ENCODE peak calls at places on chromosomes 1 and 21, in seven cellular contexts. Y is IMR-90, T is mesendoderm, D is neuronal stem cell, Z is H9, I is mesenchymal stem cell, G is trophoblast cell. M is an unnamed sample.

GRCh38 chr1:205109711-205110110 is 12.1 kb downstream of the RBBP5 start:
- DNase-seq in Y (no peak), T (no peak), D (no peak), Z (no peak), I (no peak), G (no peak), M (no peak)

GRCh38 chr1:157252473-157252872 is 114.3 kb upstream of the ETV3 start:
- DNase-seq in Y (no peak), T (no peak), D (no peak), Z (no peak), I (no peak), G (peak; percentile 35), M (no peak)

GRCh38 chr1:245045087-245045881 is 109.5 kb upstream of the KIF26B start:
- DNase-seq in Y (peak; percentile 27), T (peak; percentile 35), D (no peak), Z (peak; percentile 49), I (no peak), G (no peak), M (no peak)

GRCh38 chr1:101203812-101204540 is 32.8 kb upstream of the S1PR1 start:
- DNase-seq in Y (peak; percentile 70), T (no peak), D (no peak), Z (no peak), I (peak; percentile 32), G (no peak), M (no peak)

GRCh38 chr21:29091032-29091431 is 17.6 kb upstream of the CCT8 start:
- DNase-seq in Y (peak; percentile 84), T (no peak), D (no peak), Z (no peak), I (peak; percentile 76), G (peak; percentile 87), M (no peak)

GRCh38 chr1:15578921-15579682 is 5.7 kb downstream of the AGMAT start:
- DNase-seq in Y (no peak), T (no peak), D (no peak), Z (no peak), I (no peak), G (no peak), M (no peak)

GRCh38 chr1:205030916-205031315 is 12.1 kb upstream of the CNTN2 start:
- DNase-seq in Y (no peak), T (no peak), D (peak; percentile 39), Z (no peak), I (no peak), G (no peak), M (no peak)

GRCh38 chr1:116230712-116231111 is 119.5 kb downstream of the MAB21L3 start:
- DNase-seq in Y (no peak), T (no peak), D (no peak), Z (peak; percentile 38), I (no peak), G (no peak), M (no peak)

GRCh38 chr1:108557311-108557710 is 2.6 kb upstream of the EEIG2 start:
- DNase-seq in Y (no peak), T (no peak), D (no peak), Z (no peak), I (no peak), G (no peak), M (no peak)

GRCh38 chr1:6502000-6502891 is 10.8 kb upstream of the PLEKHG5 start:
- DNase-seq in Y (no peak), T (no peak), D (no peak), Z (no peak), I (no peak), G (no peak), M (no peak)

GRCh38 chr1:117565083-117565556 is 40.7 kb upstream of the TENT5C start:
- DNase-seq in Y (no peak), T (no peak), D (no peak), Z (no peak), I (no peak), G (peak; percentile 13), M (peak; percentile 3)
- H2AK5ac ChIP-seq in Y (no peak overlapping the region), T (no peak overlapping the region), D (no peak overlapping the region), Z (no peak overlapping the region), I (no peak overlapping the region), G (no peak overlapping the region), M (no peak overlapping the region)

GRCh38 chr1:41017141-41018024 is 4.1 kb downstream of the SLFNL1 start:
- DNase-seq in Y (no peak), T (no peak), D (no peak), Z (no peak), I (no peak), G (no peak), M (no peak)

GRCh38 chr1:41020654-41021053 is 871 bp downstream of the SLFNL1 start:
- DNase-seq in Y (no peak), T (no peak), D (no peak), Z (no peak), I (no peak), G (no peak), M (no peak)

GRCh38 chr1:41020109-41020576 is 1.4 kb downstream of the SLFNL1 start:
- DNase-seq in Y (no peak), T (no peak), D (no peak), Z (no peak), I (no peak), G (no peak), M (no peak)

GRCh38 chr1:41018039-41018438 is 3.5 kb downstream of the SLFNL1 start:
- DNase-seq in Y (no peak), T (no peak), D (no peak), Z (no peak), I (no peak), G (no peak), M (no peak)

GRCh38 chr1:41019353-41019745 is 2.2 kb downstream of the SLFNL1 start:
- DNase-seq in Y (no peak), T (peak; percentile 52), D (no peak), Z (no peak), I (no peak), G (no peak), M (no peak)
- H2AK5ac ChIP-seq in Y (no peak overlapping the region), T (no peak overlapping the region), D (no peak overlapping the region), Z (no peak overlapping the region), I (no peak overlapping the region), G (no peak overlapping the region), M (no peak overlapping the region)

GRCh38 chr1:174753131-174753530 is 246.6 kb upstream of the CACYBP start:
- DNase-seq in Y (no peak), T (no peak), D (no peak), Z (no peak), I (no peak), G (no peak), M (no peak)
- H2AK5ac ChIP-seq in Y (no peak overlapping the region), T (no peak overlapping the region), D (no peak overlapping the region), Z (no peak overlapping the region), I (no peak overlapping the region), G (no peak overlapping the region), M (no peak overlapping the region)

GRCh38 chr21:26818911-26819310 is 26.3 kb downstream of the ADAMTS1 start:
- DNase-seq in Y (no peak), T (peak; percentile 32), D (peak; percentile 11), Z (no peak), I (no peak), G (no peak), M (no peak)
- H2AK5ac ChIP-seq in Y (no peak overlapping the region), T (no peak overlapping the region), D (no peak overlapping the region), Z (no peak overlapping the region), I (no peak overlapping the region), G (no peak overlapping the region), M (no peak overlapping the region)

M was measured in H1.